ENCODE peak calls at places on chromosomes 11 and 22, in eight cellular contexts. One of them, this sample, is unnamed.
A peak's percentile ranks its signal among the peaks of the same experiment; 100 is the strongest.

GRCh38 chr11:125923012-125923579 is 18.8 kb downstream of the DDX25 start:
- DNase-seq in CD8-positive, alpha-beta memory T cell: peak; percentile 17
- DNase-seq in right cardiac atrium: peak; percentile 67
- DNase-seq in adrenal gland: peak; percentile 57
- DNase-seq in naive thymus-derived CD4-positive, alpha-beta T cell: peak; percentile 60
- DNase-seq in colonic mucosa: peak; percentile 78
- DNase-seq in GM23248: peak; percentile 82
- DNase-seq in A549: peak; percentile 71
- DNase-seq in this sample: peak; percentile 69

GRCh38 chr11:12174145-12175143 is 64.1 kb downstream of the MICAL2 start:
- DNase-seq in CD8-positive, alpha-beta memory T cell: no peak
- DNase-seq in adrenal gland: no peak
- DNase-seq in A549: no peak
- DNase-seq in GM23248: peak; percentile 89
- DNase-seq in colonic mucosa: no peak
- DNase-seq in naive thymus-derived CD4-positive, alpha-beta T cell: no peak
- DNase-seq in right cardiac atrium: no peak
- DNase-seq in this sample: no peak

GRCh38 chr11:36417154-36417553 is 92.9 kb downstream of the TRAF6 start:
- DNase-seq in GM23248: no peak
- DNase-seq in naive thymus-derived CD4-positive, alpha-beta T cell: no peak
- DNase-seq in CD8-positive, alpha-beta memory T cell: no peak
- DNase-seq in colonic mucosa: no peak
- DNase-seq in A549: no peak
- DNase-seq in adrenal gland: no peak
- DNase-seq in right cardiac atrium: no peak
- DNase-seq in this sample: no peak

GRCh38 chr11:120869516-120870011 is 154.3 kb upstream of the TBCEL start:
- DNase-seq in naive thymus-derived CD4-positive, alpha-beta T cell: no peak
- DNase-seq in GM23248: no peak
- DNase-seq in colonic mucosa: no peak
- DNase-seq in A549: no peak
- DNase-seq in adrenal gland: no peak
- DNase-seq in CD8-positive, alpha-beta memory T cell: no peak
- DNase-seq in right cardiac atrium: no peak
- DNase-seq in this sample: no peak

GRCh38 chr22:29912605-29913398 is 29.8 kb downstream of the MTMR3 start:
- DNase-seq in A549: peak; percentile 24
- DNase-seq in CD8-positive, alpha-beta memory T cell: no peak
- DNase-seq in naive thymus-derived CD4-positive, alpha-beta T cell: no peak
- DNase-seq in adrenal gland: no peak
- DNase-seq in GM23248: peak; percentile 85
- DNase-seq in colonic mucosa: no peak
- DNase-seq in right cardiac atrium: no peak
- DNase-seq in this sample: no peak

GRCh38 chr22:44710474-44711235 is 8.7 kb downstream of the PRR5 start:
- DNase-seq in A549: no peak
- DNase-seq in colonic mucosa: peak; percentile 92
- DNase-seq in CD8-positive, alpha-beta memory T cell: peak; percentile 76
- DNase-seq in naive thymus-derived CD4-positive, alpha-beta T cell: no peak
- DNase-seq in adrenal gland: no peak
- DNase-seq in right cardiac atrium: no peak
- DNase-seq in GM23248: no peak
- DNase-seq in this sample: no peak

GRCh38 chr11:27722945-27723344 is 22.7 kb upstream of the BDNF start:
- DNase-seq in naive thymus-derived CD4-positive, alpha-beta T cell: no peak
- DNase-seq in A549: no peak
- DNase-seq in adrenal gland: no peak
- DNase-seq in right cardiac atrium: no peak
- DNase-seq in CD8-positive, alpha-beta memory T cell: no peak
- DNase-seq in GM23248: peak; percentile 51
- DNase-seq in colonic mucosa: no peak
- DNase-seq in this sample: no peak

GRCh38 chr22:20080445-20080775 is 369 bp downstream of the DGCR8 start:
- DNase-seq in A549: peak; percentile 50
- DNase-seq in naive thymus-derived CD4-positive, alpha-beta T cell: peak; percentile 63
- DNase-seq in GM23248: peak; percentile 80
- DNase-seq in right cardiac atrium: peak; percentile 88
- DNase-seq in adrenal gland: peak; percentile 53
- DNase-seq in CD8-positive, alpha-beta memory T cell: peak; percentile 67
- DNase-seq in colonic mucosa: peak; percentile 68
- DNase-seq in this sample: peak; percentile 30

GRCh38 chr22:40637181-40638150 is 947 bp upstream of the MRTFA start:
- DNase-seq in CD8-positive, alpha-beta memory T cell: no peak
- DNase-seq in right cardiac atrium: peak; percentile 77
- DNase-seq in GM23248: peak; percentile 79
- DNase-seq in naive thymus-derived CD4-positive, alpha-beta T cell: no peak
- DNase-seq in adrenal gland: peak; percentile 68
- DNase-seq in A549: no peak
- DNase-seq in colonic mucosa: peak; percentile 43
- DNase-seq in this sample: no peak

DNA sequence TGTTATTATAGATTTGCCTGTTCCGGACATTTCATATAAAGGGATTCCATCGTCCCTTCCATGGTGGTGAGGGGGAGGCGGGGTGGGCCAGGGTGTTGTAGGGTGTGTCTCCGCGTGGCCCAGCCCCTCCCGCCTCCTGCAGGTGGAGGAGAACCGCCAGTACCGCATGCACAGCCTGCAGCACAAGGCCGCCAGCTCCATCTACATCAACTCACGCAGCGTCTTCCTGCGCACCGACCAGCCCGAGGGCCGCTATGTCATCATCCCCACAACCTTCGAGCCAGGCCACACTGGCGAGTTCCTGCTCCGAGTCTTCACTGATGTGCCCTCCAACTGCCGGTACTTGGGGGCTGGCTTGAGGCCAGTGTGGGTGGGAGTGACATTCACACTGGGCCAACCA is 7.5 kb upstream of the MYO7A start:
- DNase-seq in right cardiac atrium: peak; percentile 49
- DNase-seq in naive thymus-derived CD4-positive, alpha-beta T cell: no peak
- DNase-seq in CD8-positive, alpha-beta memory T cell: no peak
- DNase-seq in A549: no peak
- DNase-seq in GM23248: no peak
- DNase-seq in adrenal gland: no peak
- DNase-seq in colonic mucosa: no peak
- DNase-seq in this sample: no peak
- H3K4me1 ChIP-seq in right cardiac atrium: no peaks in the 10 kb centered on the region
- H3K4me1 ChIP-seq in naive thymus-derived CD4-positive, alpha-beta T cell: no peaks in the 10 kb centered on the region
- H3K4me1 ChIP-seq in CD8-positive, alpha-beta memory T cell: no peaks in the 10 kb centered on the region
- H3K4me1 ChIP-seq in A549: no peaks in the 10 kb centered on the region
- H3K4me1 ChIP-seq in GM23248: no peaks in the 10 kb centered on the region
- H3K4me1 ChIP-seq in adrenal gland: no peaks in the 10 kb centered on the region
- H3K4me1 ChIP-seq in colonic mucosa: no peaks in the 10 kb centered on the region
- H3K4me1 ChIP-seq in this sample: no peaks in the 10 kb centered on the region

DNA sequence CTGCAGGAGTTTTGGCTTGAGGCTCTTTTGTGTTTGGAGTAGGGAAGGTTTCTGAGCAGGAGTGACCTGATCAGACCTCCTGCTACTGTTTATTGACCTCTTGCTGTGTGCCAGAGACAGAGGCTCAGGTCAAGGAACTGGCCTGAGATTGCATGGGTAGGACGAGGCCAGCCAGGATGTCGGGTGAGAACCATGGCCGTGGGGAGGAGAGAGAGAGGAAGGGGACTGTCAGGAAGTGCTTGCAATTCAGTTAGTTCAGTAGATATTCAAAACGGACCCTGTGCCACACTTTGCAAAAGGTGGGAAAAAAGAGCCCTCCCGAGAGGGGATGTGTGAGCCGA is 14.0 kb downstream of the TBC1D22A start:
- DNase-seq in GM23248: no peak
- DNase-seq in naive thymus-derived CD4-positive, alpha-beta T cell: no peak
- DNase-seq in CD8-positive, alpha-beta memory T cell: no peak
- DNase-seq in right cardiac atrium: no peak
- DNase-seq in A549: no peak
- DNase-seq in colonic mucosa: no peak
- DNase-seq in adrenal gland: no peak
- DNase-seq in this sample: no peak
- H3K4me1 ChIP-seq in GM23248: peaks cover 14% of the 10 kb centered on the region
- H3K4me1 ChIP-seq in naive thymus-derived CD4-positive, alpha-beta T cell: peaks cover 50% of the 10 kb centered on the region
- H3K4me1 ChIP-seq in CD8-positive, alpha-beta memory T cell: peaks cover 56% of the 10 kb centered on the region
- H3K4me1 ChIP-seq in right cardiac atrium: peaks cover 10% of the 10 kb centered on the region
- H3K4me1 ChIP-seq in A549: peaks cover 35% of the 10 kb centered on the region
- H3K4me1 ChIP-seq in colonic mucosa: peaks cover 27% of the 10 kb centered on the region
- H3K4me1 ChIP-seq in adrenal gland: peaks cover 31% of the 10 kb centered on the region
- H3K4me1 ChIP-seq in this sample: no peaks in the 10 kb centered on the region

GRCh38 chr11:60334005-60334620 is 7.1 kb downstream of the MS4A6E start:
- DNase-seq in colonic mucosa: peak; percentile 79
- DNase-seq in GM23248: peak; percentile 55
- DNase-seq in A549: peak; percentile 67
- DNase-seq in right cardiac atrium: no peak
- DNase-seq in CD8-positive, alpha-beta memory T cell: peak; percentile 17
- DNase-seq in naive thymus-derived CD4-positive, alpha-beta T cell: peak; percentile 40
- DNase-seq in adrenal gland: peak; percentile 51
- DNase-seq in this sample: peak; percentile 43

GRCh38 chr11:60326955-60327354 is at the start of gene MS4A6E:
- DNase-seq in A549: no peak
- DNase-seq in naive thymus-derived CD4-positive, alpha-beta T cell: no peak
- DNase-seq in GM23248: no peak
- DNase-seq in CD8-positive, alpha-beta memory T cell: no peak
- DNase-seq in right cardiac atrium: no peak
- DNase-seq in colonic mucosa: no peak
- DNase-seq in adrenal gland: no peak
- DNase-seq in this sample: no peak

GRCh38 chr11:60332923-60333322 is 5.9 kb downstream of the MS4A6E start:
- DNase-seq in adrenal gland: no peak
- DNase-seq in colonic mucosa: no peak
- DNase-seq in GM23248: no peak
- DNase-seq in naive thymus-derived CD4-positive, alpha-beta T cell: no peak
- DNase-seq in right cardiac atrium: no peak
- DNase-seq in CD8-positive, alpha-beta memory T cell: no peak
- DNase-seq in A549: no peak
- DNase-seq in this sample: no peak

GRCh38 chr11:60328460-60328859 is 1.4 kb downstream of the MS4A6E start:
- DNase-seq in CD8-positive, alpha-beta memory T cell: no peak
- DNase-seq in GM23248: no peak
- DNase-seq in colonic mucosa: no peak
- DNase-seq in A549: no peak
- DNase-seq in naive thymus-derived CD4-positive, alpha-beta T cell: no peak
- DNase-seq in adrenal gland: no peak
- DNase-seq in right cardiac atrium: no peak
- DNase-seq in this sample: no peak
- H3K4me1 ChIP-seq in CD8-positive, alpha-beta memory T cell: no peaks in the 10 kb centered on the region
- H3K4me1 ChIP-seq in GM23248: no peaks in the 10 kb centered on the region
- H3K4me1 ChIP-seq in colonic mucosa: no peaks in the 10 kb centered on the region
- H3K4me1 ChIP-seq in A549: no peaks in the 10 kb centered on the region
- H3K4me1 ChIP-seq in naive thymus-derived CD4-positive, alpha-beta T cell: no peaks in the 10 kb centered on the region
- H3K4me1 ChIP-seq in adrenal gland: no peaks in the 10 kb centered on the region
- H3K4me1 ChIP-seq in right cardiac atrium: no peaks in the 10 kb centered on the region
- H3K4me1 ChIP-seq in this sample: no peaks in the 10 kb centered on the region

GRCh38 chr11:39664023-39664422 is 1795.4 kb downstream of the LRRC4C start:
- DNase-seq in adrenal gland: no peak
- DNase-seq in GM23248: no peak
- DNase-seq in naive thymus-derived CD4-positive, alpha-beta T cell: no peak
- DNase-seq in right cardiac atrium: no peak
- DNase-seq in A549: no peak
- DNase-seq in colonic mucosa: no peak
- DNase-seq in CD8-positive, alpha-beta memory T cell: no peak
- DNase-seq in this sample: no peak
- H3K4me1 ChIP-seq in adrenal gland: no peaks in the 10 kb centered on the region
- H3K4me1 ChIP-seq in GM23248: no peaks in the 10 kb centered on the region
- H3K4me1 ChIP-seq in naive thymus-derived CD4-positive, alpha-beta T cell: no peaks in the 10 kb centered on the region
- H3K4me1 ChIP-seq in right cardiac atrium: no peaks in the 10 kb centered on the region
- H3K4me1 ChIP-seq in A549: no peaks in the 10 kb centered on the region
- H3K4me1 ChIP-seq in colonic mucosa: no peaks in the 10 kb centered on the region
- H3K4me1 ChIP-seq in CD8-positive, alpha-beta memory T cell: no peaks in the 10 kb centered on the region
- H3K4me1 ChIP-seq in this sample: no peaks in the 10 kb centered on the region

GRCh38 chr22:42039271-42039670 is 31.3 kb downstream of the NAGA start:
- DNase-seq in naive thymus-derived CD4-positive, alpha-beta T cell: no peak
- DNase-seq in colonic mucosa: no peak
- DNase-seq in A549: no peak
- DNase-seq in GM23248: peak; percentile 20
- DNase-seq in adrenal gland: no peak
- DNase-seq in right cardiac atrium: no peak
- DNase-seq in CD8-positive, alpha-beta memory T cell: no peak
- DNase-seq in this sample: no peak
- H3K4me1 ChIP-seq in naive thymus-derived CD4-positive, alpha-beta T cell: no peaks in the 10 kb centered on the region
- H3K4me1 ChIP-seq in colonic mucosa: no peaks in the 10 kb centered on the region
- H3K4me1 ChIP-seq in A549: no peaks in the 10 kb centered on the region
- H3K4me1 ChIP-seq in GM23248: no peaks in the 10 kb centered on the region
- H3K4me1 ChIP-seq in adrenal gland: no peaks in the 10 kb centered on the region
- H3K4me1 ChIP-seq in right cardiac atrium: no peaks in the 10 kb centered on the region
- H3K4me1 ChIP-seq in CD8-positive, alpha-beta memory T cell: no peaks in the 10 kb centered on the region
- H3K4me1 ChIP-seq in this sample: no peaks in the 10 kb centered on the region

GRCh38 chr11:131663403-131664200 is 293.2 kb downstream of the NTM start:
- DNase-seq in naive thymus-derived CD4-positive, alpha-beta T cell: no peak
- DNase-seq in GM23248: no peak
- DNase-seq in CD8-positive, alpha-beta memory T cell: no peak
- DNase-seq in A549: no peak
- DNase-seq in adrenal gland: no peak
- DNase-seq in right cardiac atrium: no peak
- DNase-seq in colonic mucosa: no peak
- DNase-seq in this sample: no peak
- H3K4me1 ChIP-seq in naive thymus-derived CD4-positive, alpha-beta T cell: no peaks in the 10 kb centered on the region
- H3K4me1 ChIP-seq in GM23248: peaks cover 48% of the 10 kb centered on the region
- H3K4me1 ChIP-seq in CD8-positive, alpha-beta memory T cell: no peaks in the 10 kb centered on the region
- H3K4me1 ChIP-seq in A549: no peaks in the 10 kb centered on the region
- H3K4me1 ChIP-seq in adrenal gland: no peaks in the 10 kb centered on the region
- H3K4me1 ChIP-seq in right cardiac atrium: no peaks in the 10 kb centered on the region
- H3K4me1 ChIP-seq in colonic mucosa: no peaks in the 10 kb centered on the region
- H3K4me1 ChIP-seq in this sample: no peaks in the 10 kb centered on the region

GRCh38 chr22:23767673-23768548 is at the start of gene CHCHD10:
- DNase-seq in GM23248: peak; percentile 86
- DNase-seq in CD8-positive, alpha-beta memory T cell: peak; percentile 69
- DNase-seq in colonic mucosa: peak; percentile 90
- DNase-seq in right cardiac atrium: peak; percentile 95
- DNase-seq in A549: peak; percentile 77
- DNase-seq in adrenal gland: peak; percentile 86
- DNase-seq in naive thymus-derived CD4-positive, alpha-beta T cell: peak; percentile 75
- DNase-seq in this sample: peak; percentile 81
- H3K4me1 ChIP-seq in GM23248: peaks cover 4% of the 10 kb centered on the region
- H3K4me1 ChIP-seq in CD8-positive, alpha-beta memory T cell: peaks cover 41% of the 10 kb centered on the region
- H3K4me1 ChIP-seq in colonic mucosa: peaks cover 10% of the 10 kb centered on the region
- H3K4me1 ChIP-seq in right cardiac atrium: no peaks in the 10 kb centered on the region
- H3K4me1 ChIP-seq in A549: peaks cover 32% of the 10 kb centered on the region
- H3K4me1 ChIP-seq in adrenal gland: no peaks in the 10 kb centered on the region
- H3K4me1 ChIP-seq in naive thymus-derived CD4-positive, alpha-beta T cell: peaks cover 37% of the 10 kb centered on the region
- H3K4me1 ChIP-seq in this sample: peaks cover 6% of the 10 kb centered on the region

DNA sequence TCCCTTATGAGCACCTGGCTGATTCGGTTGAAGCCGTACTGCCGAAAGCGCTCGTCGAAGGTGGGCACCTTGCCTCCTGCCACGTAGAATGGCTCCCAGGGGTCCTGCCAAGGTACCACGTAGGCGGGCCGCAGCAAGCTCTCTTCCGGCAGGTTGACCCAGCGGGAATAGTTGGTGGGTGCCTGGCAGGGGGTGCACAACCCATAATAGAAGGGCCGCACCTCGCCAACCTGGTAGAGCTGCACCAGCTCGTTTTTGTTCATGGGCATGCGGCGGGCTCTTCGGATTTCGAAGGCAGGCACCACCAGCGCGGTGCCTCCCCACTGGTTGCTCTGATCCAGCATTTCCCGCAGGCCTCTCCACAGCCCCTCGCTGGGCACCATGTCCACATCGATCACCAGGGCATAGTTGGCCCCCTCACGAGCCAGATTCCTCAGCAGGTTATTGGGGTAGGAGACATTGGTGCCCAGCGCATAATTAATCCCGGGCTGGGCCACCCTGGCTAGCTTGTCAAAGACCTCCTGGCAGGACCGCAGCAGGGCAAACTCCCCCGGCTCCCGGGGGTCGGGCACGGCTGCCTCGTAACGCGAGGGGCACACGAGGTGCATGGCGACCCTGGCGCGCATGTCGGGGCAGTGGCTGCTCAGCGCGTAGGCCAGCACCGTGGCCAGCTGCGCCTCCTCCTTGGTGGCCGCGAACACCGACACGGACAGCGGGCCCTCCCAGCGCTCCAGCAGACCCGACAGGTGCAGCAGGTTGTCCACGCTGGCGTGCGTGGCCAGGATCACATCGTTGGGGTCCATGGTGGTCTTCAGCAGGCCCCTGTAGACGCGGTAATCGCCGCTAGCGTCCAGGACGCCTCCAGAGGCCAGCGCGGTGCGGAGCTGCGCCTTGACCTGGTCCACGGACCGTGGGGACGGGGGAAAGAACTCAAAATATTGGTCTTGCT is 679 bp downstream of the B4GAT1 start:
- DNase-seq in GM23248: peak; percentile 51
- DNase-seq in CD8-positive, alpha-beta memory T cell: no peak
- DNase-seq in A549: no peak
- DNase-seq in adrenal gland: no peak
- DNase-seq in naive thymus-derived CD4-positive, alpha-beta T cell: no peak
- DNase-seq in colonic mucosa: peak; percentile 43
- DNase-seq in right cardiac atrium: peak; percentile 72
- DNase-seq in this sample: no peak
- H3K4me1 ChIP-seq in GM23248: peaks cover 16% of the 10 kb centered on the region
- H3K4me1 ChIP-seq in CD8-positive, alpha-beta memory T cell: peaks cover 45% of the 10 kb centered on the region
- H3K4me1 ChIP-seq in A549: peaks cover 39% of the 10 kb centered on the region
- H3K4me1 ChIP-seq in adrenal gland: peaks cover 28% of the 10 kb centered on the region
- H3K4me1 ChIP-seq in naive thymus-derived CD4-positive, alpha-beta T cell: peaks cover 36% of the 10 kb centered on the region
- H3K4me1 ChIP-seq in colonic mucosa: peaks cover 25% of the 10 kb centered on the region
- H3K4me1 ChIP-seq in right cardiac atrium: peaks cover 9% of the 10 kb centered on the region
- H3K4me1 ChIP-seq in this sample: peaks cover 13% of the 10 kb centered on the region